ENCODE peak calls at places on chromosomes 16 and 17, in four cellular contexts. S is neural crest cell, U is NCI-H510A, M is mucosa of descending colon. G is an unnamed sample.

GRCh38 chr16:843771-844170 is 43.2 kb upstream of the GNG13 start:
- DNase-seq in S (no peak), U (no peak), M (no peak), G (no peak)

GRCh38 chr16:4404247-4404966 is 12.0 kb downstream of the CORO7 start:
- DNase-seq in S (peak), U (peak), M (peak), G (peak)

GRCh38 chr16:66693088-66693487 is 3.5 kb downstream of the CMTM4 start:
- DNase-seq in S (no peak), U (no peak), M (peak), G (no peak)

GRCh38 chr16:90020838-90021382 is 1.7 kb upstream of the DBNDD1 start:
- DNase-seq in S (no peak), U (no peak), M (no peak), G (no peak)

GRCh38 chr16:79150128-79150527 is 450.4 kb downstream of the MAF start:
- DNase-seq in S (no peak), U (no peak), M (no peak), G (no peak)

GRCh38 chr16:15518412-15519351 is 84.3 kb downstream of the BMERB1 start:
- DNase-seq in S (no peak), U (no peak), M (no peak), G (no peak)

GRCh38 chr16:14958970-14959369 is 15.9 kb upstream of the PDXDC1 start:
- DNase-seq in S (no peak), U (no peak), M (no peak), G (no peak)

GRCh38 chr16:4202615-4203014 is 39.3 kb downstream of the SRL start:
- DNase-seq in S (no peak), U (no peak), M (no peak), G (no peak)

GRCh38 chr17:60526726-60527125 is 684 bp upstream of the APPBP2 start:
- DNase-seq in S (no peak), U (no peak), M (no peak), G (no peak)

GRCh38 chr17:7684856-7685532 is 2.3 kb downstream of the TP53 start:
- DNase-seq in S (no peak), U (no peak), M (no peak), G (no peak)

GRCh38 chr16:17134586-17134985 is 336.2 kb downstream of the XYLT1 start:
- DNase-seq in S (no peak), U (no peak), M (no peak), G (no peak)

GRCh38 chr17:79923974-79924638 is 84.9 kb upstream of the CBX4 start:
- DNase-seq in S (peak), U (no peak), M (peak), G (peak)

GRCh38 chr16:4938683-4939030 is 1.7 kb upstream of the PPL start:
- DNase-seq in S (no peak), U (no peak), M (no peak), G (no peak)

GRCh38 chr16:50427107-50427506 is 58.3 kb upstream of the BRD7 start:
- DNase-seq in S (no peak), U (no peak), M (no peak), G (no peak)